ENCODE peak calls at places on chromosome 7, in nine cellular contexts. G is A549, Z is adrenal gland, W is uterus, F is colonic mucosa, E is fibroblast of lung, P is right atrium auricular region, M is cardiac fibroblast, N is heart left ventricle. L is an unnamed sample.

GRCh38 chr7:55260171-55260570 is 105.0 kb upstream of the LANCL2 start:
- DNase-seq in G (no peak), Z (no peak), W (no peak), F (no peak), E (no peak), P (no peak), M (no peak), N (no peak), L (no peak)

GRCh38 chr7:7554647-7555575 is 11.8 kb upstream of the MIOS start:
- DNase-seq in G (no peak), Z (no peak), W (no peak), F (no peak), E (no peak), P (no peak), M (no peak), N (no peak), L (no peak)

GRCh38 chr7:28921822-28922221 is 36.3 kb downstream of the TRIL start:
- DNase-seq in G (peak), Z (peak), W (peak), F (peak), E (peak), P (no peak), M (peak), N (peak), L (peak)

GRCh38 chr7:47557986-47558670 is 23.8 kb downstream of the TNS3 start:
- DNase-seq in G (no peak), Z (no peak), W (no peak), F (no peak), E (no peak), P (no peak), M (no peak), N (no peak), L (no peak)

GRCh38 chr7:150378853-150379589 is at the start of gene ZNF775:
- DNase-seq in G (peak), Z (peak), W (peak), F (peak), E (peak), P (peak), M (peak), N (peak), L (peak)

GRCh38 chr7:139595806-139596205 is 72.3 kb downstream of the CLEC2L start:
- DNase-seq in G (no peak), Z (no peak), W (no peak), F (no peak), E (no peak), P (peak), M (no peak), N (no peak), L (no peak)

GRCh38 chr7:107463139-107464078 is 6.4 kb upstream of the GPR22 start:
- DNase-seq in G (peak), Z (peak), W (peak), F (peak), E (peak), P (peak), M (peak), N (peak), L (peak)

GRCh38 chr7:69651101-69651590 is 52.9 kb downstream of the AUTS2 start:
- DNase-seq in G (no peak), Z (no peak), W (no peak), F (no peak), E (no peak), P (no peak), M (no peak), N (no peak), L (no peak)

GRCh38 chr7:130493275-130493868 is 1.5 kb downstream of the MEST start:
- DNase-seq in G (no peak), Z (no peak), W (no peak), F (no peak), E (peak), P (no peak), M (no peak), N (no peak), L (peak)
- H3K4me3 ChIP-seq in G (no peak), Z (peak), W (peak), F (no peak), E (peak), P (peak), M (peak), N (peak), L (peak)

DNA sequence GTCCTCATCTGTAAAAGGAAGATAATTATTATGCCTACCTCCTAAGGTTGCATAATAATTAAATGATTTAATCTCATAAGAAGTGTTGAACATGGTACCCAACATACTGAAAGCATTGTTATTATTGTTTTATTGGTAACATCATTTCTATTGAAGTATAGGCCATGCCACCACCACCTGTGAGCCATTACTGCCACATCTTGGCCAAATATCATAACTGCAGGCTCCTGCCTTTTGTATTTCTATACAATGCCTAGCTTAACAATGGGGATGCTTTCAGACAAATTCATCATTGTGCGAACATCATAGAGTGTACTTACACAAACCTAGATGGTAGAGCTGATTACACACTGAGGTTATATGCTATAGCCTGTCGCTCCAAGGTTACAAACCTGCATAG is 61.1 kb upstream of the NPSR1 start:
- DNase-seq in G (no peak), Z (no peak), W (no peak), F (no peak), E (no peak), P (no peak), M (peak), N (no peak), L (no peak)
- TF ChIP-seq CTCF in G (peak), Z (no peak), W (no peak), F (peak), E (no peak), P (no peak), M (peak), N (peak), L (peak)

DNA sequence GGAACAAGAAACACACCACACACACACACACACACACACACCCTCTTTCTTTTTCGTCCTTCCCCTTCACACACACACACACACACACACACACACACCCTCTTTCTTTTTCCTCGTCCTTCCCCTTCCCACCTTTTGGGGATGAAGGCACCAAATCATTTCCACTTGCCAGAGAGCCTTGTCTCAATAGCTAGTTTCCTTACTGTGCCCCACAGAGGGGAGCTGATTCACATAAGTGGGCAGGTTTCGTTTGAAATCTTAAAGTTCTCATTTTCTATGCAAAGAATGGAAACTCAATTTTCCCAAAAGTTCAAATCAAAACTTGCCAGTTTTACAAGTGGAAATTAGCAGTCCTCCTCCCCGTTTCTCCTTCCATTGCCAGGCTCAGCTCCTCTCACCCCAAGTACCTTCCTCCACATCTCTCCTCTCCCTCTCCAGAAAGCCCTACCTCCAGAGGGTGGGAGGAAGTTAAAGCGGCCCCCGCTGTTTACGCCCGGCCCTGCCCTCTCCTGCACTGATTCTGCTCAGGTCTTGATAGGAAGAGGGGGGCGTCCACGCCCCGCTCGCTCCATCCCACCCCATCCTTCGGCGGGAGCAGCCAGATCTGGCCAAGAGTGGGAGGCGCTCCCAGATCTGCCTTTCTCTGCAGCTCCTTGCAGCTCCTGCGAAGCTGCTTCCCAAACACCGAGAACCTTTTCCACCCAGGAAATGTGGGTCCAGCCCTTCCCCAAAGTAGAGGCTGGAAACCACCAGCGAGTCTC is 1.3 kb downstream of the CTTNBP2 start:
- DNase-seq in G (no peak), Z (no peak), W (peak), F (peak), E (peak), P (no peak), M (no peak), N (peak), L (peak)
- H3K4me3 ChIP-seq in G (peak), Z (no peak), W (peak), F (peak), E (peak), P (peak), M (peak), N (peak), L (peak)

DNA sequence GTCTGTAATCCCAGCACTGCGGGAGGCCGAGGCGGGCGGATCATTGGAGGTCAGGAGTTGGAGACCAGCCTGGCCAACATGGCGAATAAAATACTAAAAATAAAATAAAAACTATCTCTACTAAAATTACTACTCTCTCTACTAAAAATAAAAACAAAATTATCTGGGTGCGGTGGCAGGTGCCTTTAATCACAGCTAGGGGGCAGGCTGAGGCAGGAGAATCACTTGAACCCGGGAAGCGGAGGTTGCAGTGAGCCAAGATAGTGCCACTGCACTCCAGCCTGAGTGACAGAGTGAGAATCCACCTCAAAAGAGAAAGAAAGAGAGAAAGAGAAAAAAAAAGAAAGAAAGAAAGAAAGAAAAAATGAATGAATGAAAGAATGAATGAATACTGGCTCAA is 351.4 kb downstream of the ELMO1 start:
- DNase-seq in G (no peak), Z (no peak), W (no peak), F (no peak), E (no peak), P (no peak), M (no peak), N (no peak), L (no peak)
- TF ChIP-seq CTCF in G (no peak), Z (peak), W (no peak), F (no peak), E (no peak), P (no peak), M (no peak), N (no peak), L (no peak)

GRCh38 chr7:101651116-101651515 is 22.0 kb upstream of the MYL10 start:
- DNase-seq in G (no peak), Z (no peak), W (no peak), F (no peak), E (no peak), P (no peak), M (no peak), N (no peak), L (no peak)
- H3K4me3 ChIP-seq in G (no peak), Z (no peak), W (no peak), F (no peak), E (no peak), P (no peak), M (no peak), N (no peak), L (no peak)

GRCh38 chr7:18153183-18153748 is 125.6 kb upstream of the PRPS1L1 start:
- DNase-seq in G (no peak), Z (no peak), W (no peak), F (no peak), E (no peak), P (no peak), M (no peak), N (no peak), L (no peak)

GRCh38 chr7:18154707-18155106 is 127.1 kb upstream of the PRPS1L1 start:
- DNase-seq in G (no peak), Z (no peak), W (no peak), F (no peak), E (no peak), P (no peak), M (no peak), N (no peak), L (no peak)

GRCh38 chr7:18151419-18151818 is 123.8 kb upstream of the PRPS1L1 start:
- DNase-seq in G (no peak), Z (no peak), W (no peak), F (no peak), E (no peak), P (no peak), M (peak), N (no peak), L (no peak)
- TF ChIP-seq CTCF in G (no peak), Z (no peak), W (no peak), F (no peak), E (no peak), P (no peak), M (no peak), N (no peak), L (no peak)